ENCODE peak calls at places on chromosomes 16 and 17, in eight cellular contexts. N is coronary artery; J is activated CD8-positive, alpha-beta memory T cell treated with anti-CD3 and anti-CD28 coated beads, Interleukin-2, amount 50 U/mL, for 4 hours; Q is mesendoderm; P is progenitor cell of endocrine pancreas; T is occipital lobe; K is iPS DF 6.9; X is mucosa of gallbladder. B is an unnamed sample.

GRCh38 chr16:67897231-67897630 is 4.2 kb downstream of the PSKH1 start:
- DNase-seq in P (no peak), T (no peak), J (no peak), Q (no peak), X (no peak), K (no peak), N (peak; percentile 88), B (no peak)

GRCh38 chr16:68399456-68399855 is 48.9 kb downstream of the SMPD3 start:
- DNase-seq in J (no peak), N (no peak), T (no peak), Q (peak; percentile 32), K (no peak), P (no peak), X (no peak), B (no peak)

GRCh38 chr17:79745641-79746105 is 14.9 kb downstream of the ENPP7 start:
- DNase-seq in K (no peak), T (no peak), P (no peak), N (no peak), J (no peak), Q (no peak), X (no peak), B (no peak)

GRCh38 chr16:19717781-19718623 is at the start of the genes IQCK and KNOP1:
- DNase-seq in Q (peak; percentile 95), J (peak; percentile 90), N (peak; percentile 93), T (peak; percentile 79), X (peak; percentile 90), P (peak; percentile 77), K (peak; percentile 83), B (peak; percentile 86)

GRCh38 chr17:68293490-68294195 is 2.3 kb downstream of the ARSG start:
- DNase-seq in X (no peak), Q (no peak), N (no peak), T (no peak), J (no peak), P (no peak), K (no peak), B (no peak)

GRCh38 chr16:57084257-57084770 is 8.1 kb upstream of the CPNE2 start:
- DNase-seq in P (peak; percentile 58), Q (peak; percentile 85), J (peak; percentile 73), N (peak; percentile 84), X (peak; percentile 72), T (peak; percentile 15), K (peak; percentile 71), B (peak; percentile 73)

GRCh38 chr17:32998111-32998892 is 6.7 kb downstream of the SPACA3 start:
- DNase-seq in T (peak; percentile 55), P (peak; percentile 81), N (no peak), J (peak; percentile 75), Q (peak; percentile 82), K (peak; percentile 68), X (peak; percentile 83), B (peak; percentile 72)

GRCh38 chr17:2076461-2076984 is 21.6 kb downstream of the HIC1 start:
- DNase-seq in K (no peak), J (no peak), T (no peak), X (no peak), Q (no peak), P (no peak), N (no peak), B (no peak)

GRCh38 chr17:7004398-7005253 is 7.8 kb upstream of the RNASEK start:
- DNase-seq in T (no peak), J (no peak), P (no peak), K (no peak), Q (peak; percentile 82), X (no peak), N (no peak), B (peak; percentile 79)

GRCh38 chr16:50509521-50510341 is 38.5 kb upstream of the NKD1 start:
- DNase-seq in X (no peak), Q (peak; percentile 70), T (no peak), K (peak; percentile 55), N (no peak), J (peak; percentile 39), P (no peak), B (peak; percentile 13)

GRCh38 chr17:28737770-28738679 is 5.8 kb upstream of the TRAF4 start:
- DNase-seq in T (no peak), Q (no peak), P (no peak), J (no peak), K (no peak), X (no peak), N (no peak), B (no peak)

GRCh38 chr16:46970089-46970488 is 3.4 kb downstream of the DNAJA2 start:
- DNase-seq in N (no peak), P (no peak), T (no peak), J (no peak), K (no peak), Q (no peak), X (no peak), B (no peak)

GRCh38 chr17:10600551-10600950 is 51.1 kb upstream of the MYH2 start:
- DNase-seq in Q (no peak), J (no peak), P (no peak), N (no peak), T (no peak), X (no peak), K (no peak), B (no peak)

GRCh38 chr17:82228842-82229685 is at the start of gene SLC16A3:
- DNase-seq in K (no peak), X (no peak), P (no peak), N (no peak), Q (peak; percentile 55), T (no peak), J (peak; percentile 74), B (peak; percentile 63)

GRCh38 chr16:46787909-46788308 is 39.8 kb upstream of the MYLK3 start:
- DNase-seq in X (no peak), N (no peak), Q (no peak), J (no peak), T (no peak), K (no peak), P (no peak), B (no peak)

GRCh38 chr16:67760206-67760605 is 41.1 kb upstream of the GFOD2 start:
- DNase-seq in N (no peak), J (no peak), K (no peak), X (no peak), Q (no peak), P (no peak), T (no peak), B (no peak)

GRCh38 chr17:14204546-14204945 is 32.1 kb downstream of the CDRT15 start:
- DNase-seq in T (no peak), N (no peak), Q (no peak), K (no peak), P (no peak), J (no peak), X (no peak), B (no peak)

GRCh38 chr17:66963521-66964082 is 905 bp upstream of the CACNG4 start:
- DNase-seq in X (no peak), N (no peak), J (no peak), T (no peak), Q (peak; percentile 21), P (no peak), K (no peak), B (no peak)

GRCh38 chr17:823501-823902 is 41.3 kb downstream of the MRM3 start:
- DNase-seq in N (no peak), X (no peak), T (no peak), P (no peak), J (no peak), Q (no peak), K (no peak), B (no peak)

GRCh38 chr16:1877089-1877488 is 5.1 kb upstream of the MEIOB start:
- DNase-seq in N (no peak), Q (no peak), J (no peak), P (no peak), T (no peak), X (no peak), K (no peak), B (peak; percentile 79)

GRCh38 chr17:2238432-2239169 is 65.0 kb downstream of the SMG6 start:
- DNase-seq in Q (peak; percentile 37), P (no peak), T (no peak), X (no peak), J (no peak), K (no peak), N (no peak), B (no peak)

GRCh38 chr17:7459961-7460545 is 15.2 kb downstream of the CHRNB1 start:
- DNase-seq in P (no peak), T (no peak), K (no peak), Q (no peak), N (no peak), X (no peak), J (no peak), B (no peak)

GRCh38 chr16:14640538-14640937 is 7.8 kb downstream of the BFAR start:
- DNase-seq in N (no peak), J (no peak), Q (no peak), P (no peak), X (peak; percentile 27), K (no peak), T (no peak), B (peak; percentile 98)

GRCh38 chr17:32310927-32311568 is 30.9 kb downstream of the C17orf75 start:
- DNase-seq in T (no peak), Q (no peak), X (no peak), K (no peak), N (no peak), J (no peak), P (no peak), B (no peak)

GRCh38 chr16:24010440-24011089 is 174.8 kb downstream of the PRKCB start:
- DNase-seq in P (peak; percentile 44), J (peak; percentile 82), K (peak; percentile 54), N (no peak), Q (peak; percentile 77), T (peak; percentile 65), X (peak; percentile 78), B (peak; percentile 84)

GRCh38 chr16:9818702-9819101 is 363.5 kb downstream of the GRIN2A start:
- DNase-seq in K (no peak), N (no peak), J (no peak), P (no peak), T (no peak), X (no peak), Q (no peak), B (no peak)

GRCh38 chr17:16872351-16872751 is 99.6 kb downstream of the TNFRSF13B start:
- DNase-seq in P (no peak), N (no peak), T (no peak), K (no peak), X (no peak), Q (no peak), J (no peak), B (no peak)

GRCh38 chr17:27321372-27321771 is 27.5 kb downstream of the WSB1 start:
- DNase-seq in J (no peak), T (no peak), Q (no peak), P (no peak), X (no peak), K (no peak), N (peak; percentile 22), B (no peak)

GRCh38 chr16:20385844-20386832 is 18.4 kb downstream of the PDILT start:
- DNase-seq in K (peak; percentile 57), J (peak; percentile 50), P (peak; percentile 73), X (peak; percentile 64), T (peak; percentile 17), N (no peak), Q (peak; percentile 70), B (peak; percentile 55)

GRCh38 chr17:21295036-21295952 is 10.8 kb downstream of the MAP2K3 start:
- DNase-seq in K (no peak), J (no peak), N (peak; percentile 76), X (no peak), T (no peak), Q (peak; percentile 45), P (no peak), B (peak; percentile 70)

GRCh38 chr16:81611721-81612120 is 167.1 kb downstream of the CMIP start:
- DNase-seq in P (no peak), J (no peak), K (no peak), X (no peak), Q (no peak), N (no peak), T (no peak), B (no peak)